ENCODE peak calls at places on chromosomes 1 and 21, in five cellular contexts. S is fibroblast of lung, T is neural progenitor cell, M is GM23248, P is heart left ventricle. Q is an unnamed sample. For H3K36me3, the result is how much of the 10 kb centered on the place peaks cover.

GRCh38 chr1:162753001-162753658 is 37.4 kb upstream of the HSD17B7 start:
- DNase-seq in S (no peak), T (no peak), P (no peak), M (no peak), Q (no peak)

GRCh38 chr1:235708390-235708962 is 58.9 kb upstream of the GNG4 start:
- DNase-seq in P (no peak), S (no peak), T (no peak), M (peak), Q (no peak)

GRCh38 chr1:162381383-162381782 is at the start of gene C1orf226:
- DNase-seq in T (no peak), P (no peak), M (peak), S (no peak), Q (peak)

GRCh38 chr1:67618285-67619018 is 66.5 kb upstream of the GADD45A start:
- DNase-seq in S (peak), M (peak), T (no peak), P (peak), Q (no peak)

GRCh38 chr1:161013591-161014513 is 7.1 kb downstream of the F11R start:
- DNase-seq in P (peak), T (no peak), M (peak), S (peak), Q (peak)

GRCh38 chr1:97350241-97350640 is 570.6 kb downstream of the DPYD start:
- DNase-seq in M (peak), S (no peak), T (no peak), P (no peak), Q (no peak)

GRCh38 chr1:222754386-222755139 is 17.6 kb downstream of the FAM177B start:
- DNase-seq in S (peak), T (no peak), M (peak), P (peak), Q (no peak)

GRCh38 chr1:191993549-191993948 is 164.7 kb upstream of the RGS18 start:
- DNase-seq in P (no peak), M (no peak), S (peak), T (peak), Q (peak)

GRCh38 chr1:86703696-86704455 is 500 bp upstream of the SH3GLB1 start:
- DNase-seq in S (no peak), M (peak), T (peak), P (no peak), Q (no peak)

GRCh38 chr21:45865106-45865835 is 116.3 kb upstream of the COL6A1 start:
- DNase-seq in M (peak), S (peak), P (no peak), T (no peak), Q (no peak)

GRCh38 chr1:64242895-64243756 is 39.7 kb downstream of the UBE2U start:
- DNase-seq in S (peak), T (peak), M (peak), P (no peak), Q (no peak)

GRCh38 chr1:229479660-229480399 is 28.3 kb downstream of the NUP133 start:
- DNase-seq in S (no peak), P (no peak), M (no peak), T (no peak), Q (no peak)

GRCh38 chr1:91701494-91701869 is 184.5 kb downstream of the TGFBR3 start:
- DNase-seq in P (no peak), M (peak), S (no peak), T (no peak), Q (no peak)

GRCh38 chr1:15758953-15759661 is 512 bp downstream of the FBLIM1 start:
- DNase-seq in T (peak), S (no peak), M (peak), P (no peak), Q (peak)

GRCh38 chr21:44795342-44795741 is 6.3 kb downstream of the UBE2G2 start:
- DNase-seq in P (no peak), M (no peak), T (no peak), S (no peak), Q (no peak)

GRCh38 chr21:42258150-42258884 is 39.4 kb downstream of the ABCG1 start:
- DNase-seq in P (peak), M (peak), S (peak), T (peak), Q (peak)

GRCh38 chr1:41242645-41243171 is 602 bp upstream of the SCMH1 start:
- DNase-seq in S (no peak), M (no peak), P (no peak), T (peak), Q (no peak)

GRCh38 chr21:45326834-45327457 is 39.3 kb upstream of the POFUT2 start:
- DNase-seq in S (no peak), M (no peak), P (no peak), T (no peak), Q (peak)

GRCh38 chr1:10640079-10640578 is 156.3 kb downstream of the CASZ1 start:
- DNase-seq in M (no peak), P (peak), T (peak), S (no peak), Q (peak)

GRCh38 chr1:10637833-10638558 is 158.4 kb downstream of the CASZ1 start:
- DNase-seq in T (no peak), P (no peak), S (no peak), M (no peak), Q (no peak)

GRCh38 chr1:10638559-10639300 is 157.7 kb downstream of the CASZ1 start:
- DNase-seq in T (peak), P (no peak), M (no peak), S (no peak), Q (peak)

GRCh38 chr1:10640843-10641553 is 155.4 kb downstream of the CASZ1 start:
- DNase-seq in S (no peak), M (no peak), T (no peak), P (no peak), Q (no peak)

GRCh38 chr1:10639301-10640078 is 157.0 kb downstream of the CASZ1 start:
- DNase-seq in M (no peak), S (no peak), T (no peak), P (no peak), Q (peak)
- H3K4me3 ChIP-seq in M (no peak), S (no peak), T (no peak), P (no peak), Q (peak)

GRCh38 chr1:173164178-173164577 is 43.0 kb downstream of the TNFSF4 start:
- DNase-seq in P (no peak), T (no peak), M (no peak), S (no peak), Q (no peak)

GRCh38 chr1:173162601-173163000 is 44.5 kb downstream of the TNFSF4 start:
- DNase-seq in S (no peak), P (no peak), T (no peak), M (no peak), Q (no peak)

GRCh38 chr1:173164686-173165085 is 42.4 kb downstream of the TNFSF4 start:
- DNase-seq in P (no peak), S (no peak), M (no peak), T (peak), Q (no peak)

GRCh38 chr1:173161510-173162221 is 45.5 kb downstream of the TNFSF4 start:
- DNase-seq in S (peak), T (no peak), P (no peak), M (peak), Q (no peak)

DNA sequence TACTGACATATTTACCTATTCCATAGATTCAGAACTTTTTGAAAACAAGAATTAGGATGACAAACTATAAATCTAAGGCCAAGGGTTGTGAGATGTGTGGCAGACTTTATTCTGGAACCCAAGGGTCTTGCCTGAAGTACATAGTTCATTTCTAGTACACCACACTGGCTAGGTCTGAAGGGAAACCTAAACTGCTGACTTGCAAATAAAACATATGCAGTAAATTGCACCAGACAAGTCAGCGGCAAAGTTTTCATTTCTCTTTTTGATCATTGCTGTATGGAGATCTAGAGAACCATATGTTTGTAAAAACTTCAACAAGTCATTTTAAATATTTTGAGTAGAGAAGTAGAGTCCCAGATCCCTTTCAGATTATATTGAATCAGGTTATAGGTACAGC is 43.9 kb downstream of the TNFSF4 start:
- DNase-seq in S (no peak), M (no peak), P (no peak), T (no peak), Q (no peak)
- H3K36me3 ChIP-seq in S (under half), M (under half), P (under half), T (under half), Q (under half)

DNA sequence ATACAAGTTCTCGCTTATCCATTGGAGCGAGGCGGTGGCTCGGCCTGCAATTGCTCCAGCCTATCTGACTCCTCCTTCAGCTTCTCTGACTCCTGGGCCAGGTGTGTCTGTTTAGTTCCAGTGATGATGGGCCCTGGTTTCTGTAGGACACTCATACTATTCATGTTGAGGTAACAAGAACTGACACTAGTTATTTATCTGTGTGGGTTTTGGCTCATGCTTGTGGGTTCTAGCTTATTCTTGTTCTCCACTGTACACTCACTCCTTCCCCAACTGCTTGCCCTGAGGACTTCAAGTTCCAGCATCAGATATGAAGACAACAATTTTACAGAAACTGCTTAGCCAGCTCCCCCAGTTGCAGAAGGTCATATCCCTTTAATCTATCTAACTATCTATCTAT is 48.3 kb downstream of the TBX19 start:
- DNase-seq in S (no peak), T (no peak), M (no peak), P (no peak), Q (no peak)
- H3K4me3 ChIP-seq in S (no peak), T (no peak), M (no peak), P (no peak), Q (no peak)

GRCh38 chr1:19385236-19385635 is 73.1 kb downstream of the SLC66A1 start:
- DNase-seq in P (no peak), S (no peak), T (no peak), M (no peak), Q (no peak)

GRCh38 chr1:19387045-19387467 is 74.9 kb downstream of the SLC66A1 start:
- DNase-seq in P (no peak), T (no peak), S (no peak), M (no peak), Q (no peak)

GRCh38 chr1:19385869-19386591 is 73.9 kb downstream of the SLC66A1 start:
- DNase-seq in T (no peak), P (peak), S (peak), M (peak), Q (no peak)

GRCh38 chr1:19384113-19384512 is 72.0 kb downstream of the SLC66A1 start:
- DNase-seq in P (peak), T (no peak), S (no peak), M (peak), Q (no peak)

GRCh38 chr1:19384772-19385187 is 72.7 kb downstream of the SLC66A1 start:
- DNase-seq in P (no peak), T (no peak), S (no peak), M (no peak), Q (no peak)
- H3K36me3 ChIP-seq in P (under half), T (under half), S (under half), M (under half), Q (under half)

GRCh38 chr1:224175615-224176014 is 7.4 kb upstream of the DEGS1 start:
- DNase-seq in T (peak), M (peak), P (peak), S (no peak), Q (peak)
- H3K4me3 ChIP-seq in T (peak), M (peak), P (peak), S (no peak), Q (no peak)

GRCh38 chr21:33549848-33550771 is 7.3 kb downstream of the SON start:
- DNase-seq in M (no peak), T (no peak), S (no peak), P (no peak), Q (no peak)
- H3K36me3 ChIP-seq in M (half or more), T (under half), S (under half), P (under half), Q (half or more)

DNA sequence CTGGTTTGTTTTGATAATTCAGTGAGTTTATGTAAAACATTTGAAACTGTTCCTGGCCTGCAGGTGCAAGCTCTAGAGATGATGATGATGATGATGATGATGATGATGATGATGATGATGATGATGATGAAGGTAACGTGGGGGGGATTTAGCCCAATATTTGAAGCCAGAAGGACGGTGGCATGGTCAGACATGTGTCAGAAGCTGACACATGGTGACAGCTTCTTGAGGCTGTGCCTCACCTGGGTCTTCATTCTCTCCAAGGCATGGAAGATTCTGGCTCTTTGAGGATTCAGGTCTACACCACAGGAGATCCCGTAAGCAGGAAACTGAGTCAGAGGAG is 632 bp downstream of the LACTBL1 start:
- DNase-seq in T (no peak), S (no peak), P (no peak), M (no peak), Q (no peak)
- H3K4me3 ChIP-seq in T (no peak), S (no peak), P (no peak), M (no peak), Q (no peak)

DNA sequence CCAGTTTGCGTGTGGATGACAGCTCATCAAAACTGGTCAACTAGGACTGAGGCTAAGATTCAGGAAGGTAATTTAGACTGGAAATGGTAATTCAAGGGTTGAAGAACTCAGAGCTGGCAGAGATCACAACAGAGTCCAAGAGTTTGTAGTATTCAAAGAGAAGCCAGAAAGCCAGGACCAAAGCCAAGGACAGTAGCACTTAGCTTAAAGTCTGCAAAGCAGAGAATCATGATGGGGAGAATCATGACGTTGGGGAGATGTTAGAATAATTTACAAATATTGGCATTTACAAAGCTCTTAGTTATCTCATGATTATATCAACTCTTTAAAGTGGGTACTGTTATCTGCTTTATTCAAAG is 32.6 kb downstream of the RNF11 start:
- DNase-seq in P (no peak), S (peak), T (no peak), M (peak), Q (no peak)
- H3K36me3 ChIP-seq in P (under half), S (under half), T (under half), M (under half), Q (under half)

GRCh38 chr1:206059354-206059915 is 6.5 kb downstream of the RHEX start:
- DNase-seq in S (no peak), T (no peak), M (no peak), P (no peak), Q (no peak)

GRCh38 chr1:206060840-206061239 is 7.9 kb downstream of the RHEX start:
- DNase-seq in P (no peak), T (no peak), M (no peak), S (no peak), Q (no peak)

GRCh38 chr1:206066479-206067171 is 13.7 kb downstream of the RHEX start:
- DNase-seq in P (no peak), M (no peak), S (no peak), T (no peak), Q (no peak)

GRCh38 chr1:206065547-206066143 is 12.7 kb downstream of the RHEX start:
- DNase-seq in T (no peak), P (no peak), S (no peak), M (no peak), Q (no peak)

GRCh38 chr1:206062464-206062863 is 9.5 kb downstream of the RHEX start:
- DNase-seq in M (peak), T (no peak), S (no peak), P (no peak), Q (no peak)
- H3K4me3 ChIP-seq in M (no peak), T (no peak), S (no peak), P (no peak), Q (no peak)

GRCh38 chr1:24917327-24918074 is 12.6 kb downstream of the RUNX3 start:
- DNase-seq in P (no peak), M (no peak), T (no peak), S (no peak), Q (no peak)
- H3K36me3 ChIP-seq in P (under half), M (under half), T (under half), S (under half), Q (under half)